ENCODE peak calls at places on chromosomes 13 and 19, in six cellular contexts. One of them, this sample, is unnamed.

GRCh38 chr13:63433546-63434150 is 2018.0 kb upstream of the PCDH20 start:
- DNase-seq in myocyte: no peak
- DNase-seq in activated CD4-positive, CD25-positive, alpha-beta regulatory T cell treated with anti-CD3 and anti-CD28 coated beads, Interleukin-2, amount 50 U/mL, for 16 hours: no peak
- DNase-seq in AG09319: no peak
- DNase-seq in endothelial cell: no peak
- DNase-seq in AG10803: no peak
- DNase-seq in this sample: no peak

GRCh38 chr13:103200118-103200885 is 134.1 kb upstream of the SLC10A2 start:
- DNase-seq in AG09319: no peak
- DNase-seq in AG10803: no peak
- DNase-seq in endothelial cell: no peak
- DNase-seq in myocyte: no peak
- DNase-seq in activated CD4-positive, CD25-positive, alpha-beta regulatory T cell treated with anti-CD3 and anti-CD28 coated beads, Interleukin-2, amount 50 U/mL, for 16 hours: no peak
- DNase-seq in this sample: no peak

GRCh38 chr13:19794552-19795143 is 11.9 kb upstream of the PSPC1 start:
- DNase-seq in endothelial cell: no peak
- DNase-seq in myocyte: no peak
- DNase-seq in activated CD4-positive, CD25-positive, alpha-beta regulatory T cell treated with anti-CD3 and anti-CD28 coated beads, Interleukin-2, amount 50 U/mL, for 16 hours: no peak
- DNase-seq in AG10803: no peak
- DNase-seq in AG09319: no peak
- DNase-seq in this sample: no peak

GRCh38 chr19:50893047-50893737 is 18.0 kb downstream of the KLK4 start:
- DNase-seq in AG10803: no peak
- DNase-seq in AG09319: no peak
- DNase-seq in activated CD4-positive, CD25-positive, alpha-beta regulatory T cell treated with anti-CD3 and anti-CD28 coated beads, Interleukin-2, amount 50 U/mL, for 16 hours: no peak
- DNase-seq in endothelial cell: no peak
- DNase-seq in myocyte: no peak
- DNase-seq in this sample: no peak

GRCh38 chr19:16461630-16462051 is 10.1 kb downstream of the EPS15L1 start:
- DNase-seq in AG10803: no peak
- DNase-seq in endothelial cell: no peak
- DNase-seq in activated CD4-positive, CD25-positive, alpha-beta regulatory T cell treated with anti-CD3 and anti-CD28 coated beads, Interleukin-2, amount 50 U/mL, for 16 hours: no peak
- DNase-seq in AG09319: no peak
- DNase-seq in myocyte: no peak
- DNase-seq in this sample: no peak

GRCh38 chr19:18074192-18074591 is 12.5 kb downstream of the IL12RB1 start:
- DNase-seq in AG10803: no peak
- DNase-seq in myocyte: no peak
- DNase-seq in activated CD4-positive, CD25-positive, alpha-beta regulatory T cell treated with anti-CD3 and anti-CD28 coated beads, Interleukin-2, amount 50 U/mL, for 16 hours: no peak
- DNase-seq in endothelial cell: no peak
- DNase-seq in AG09319: no peak
- DNase-seq in this sample: no peak

GRCh38 chr13:101455863-101456262 is 3.4 kb downstream of the ITGBL1 start:
- DNase-seq in endothelial cell: no peak
- DNase-seq in AG09319: peak
- DNase-seq in myocyte: peak
- DNase-seq in AG10803: peak
- DNase-seq in activated CD4-positive, CD25-positive, alpha-beta regulatory T cell treated with anti-CD3 and anti-CD28 coated beads, Interleukin-2, amount 50 U/mL, for 16 hours: no peak
- DNase-seq in this sample: no peak

GRCh38 chr13:104869501-104869900 is 1666.0 kb downstream of the EFNB2 start:
- DNase-seq in endothelial cell: no peak
- DNase-seq in activated CD4-positive, CD25-positive, alpha-beta regulatory T cell treated with anti-CD3 and anti-CD28 coated beads, Interleukin-2, amount 50 U/mL, for 16 hours: no peak
- DNase-seq in AG09319: no peak
- DNase-seq in AG10803: no peak
- DNase-seq in myocyte: no peak
- DNase-seq in this sample: peak

GRCh38 chr13:52002361-52002760 is 8.9 kb downstream of the ATP7B start:
- DNase-seq in activated CD4-positive, CD25-positive, alpha-beta regulatory T cell treated with anti-CD3 and anti-CD28 coated beads, Interleukin-2, amount 50 U/mL, for 16 hours: no peak
- DNase-seq in myocyte: no peak
- DNase-seq in AG10803: no peak
- DNase-seq in endothelial cell: no peak
- DNase-seq in AG09319: no peak
- DNase-seq in this sample: no peak

GRCh38 chr19:9673912-9674668 is 810 bp downstream of the ZNF562 start:
- DNase-seq in AG09319: no peak
- DNase-seq in activated CD4-positive, CD25-positive, alpha-beta regulatory T cell treated with anti-CD3 and anti-CD28 coated beads, Interleukin-2, amount 50 U/mL, for 16 hours: no peak
- DNase-seq in AG10803: no peak
- DNase-seq in endothelial cell: no peak
- DNase-seq in myocyte: no peak
- DNase-seq in this sample: no peak

GRCh38 chr19:10603084-10603872 is 16.2 kb upstream of the AP1M2 start:
- DNase-seq in activated CD4-positive, CD25-positive, alpha-beta regulatory T cell treated with anti-CD3 and anti-CD28 coated beads, Interleukin-2, amount 50 U/mL, for 16 hours: peak
- DNase-seq in endothelial cell: no peak
- DNase-seq in AG09319: no peak
- DNase-seq in myocyte: peak
- DNase-seq in AG10803: peak
- DNase-seq in this sample: no peak

GRCh38 chr19:2719910-2720776 is 1.0 kb downstream of the DIRAS1 start:
- DNase-seq in activated CD4-positive, CD25-positive, alpha-beta regulatory T cell treated with anti-CD3 and anti-CD28 coated beads, Interleukin-2, amount 50 U/mL, for 16 hours: no peak
- DNase-seq in myocyte: peak
- DNase-seq in AG09319: no peak
- DNase-seq in AG10803: peak
- DNase-seq in endothelial cell: no peak
- DNase-seq in this sample: no peak

GRCh38 chr13:110416131-110416584 is 109.1 kb downstream of the COL4A2 start:
- DNase-seq in AG10803: peak
- DNase-seq in AG09319: no peak
- DNase-seq in activated CD4-positive, CD25-positive, alpha-beta regulatory T cell treated with anti-CD3 and anti-CD28 coated beads, Interleukin-2, amount 50 U/mL, for 16 hours: no peak
- DNase-seq in endothelial cell: no peak
- DNase-seq in myocyte: no peak
- DNase-seq in this sample: no peak

GRCh38 chr13:95100525-95101121 is 200.6 kb downstream of the ABCC4 start:
- DNase-seq in AG09319: no peak
- DNase-seq in endothelial cell: no peak
- DNase-seq in activated CD4-positive, CD25-positive, alpha-beta regulatory T cell treated with anti-CD3 and anti-CD28 coated beads, Interleukin-2, amount 50 U/mL, for 16 hours: no peak
- DNase-seq in myocyte: peak
- DNase-seq in AG10803: peak
- DNase-seq in this sample: no peak

GRCh38 chr13:23741879-23742510 is 147.2 kb downstream of the MIPEP start:
- DNase-seq in myocyte: no peak
- DNase-seq in AG10803: no peak
- DNase-seq in AG09319: no peak
- DNase-seq in activated CD4-positive, CD25-positive, alpha-beta regulatory T cell treated with anti-CD3 and anti-CD28 coated beads, Interleukin-2, amount 50 U/mL, for 16 hours: no peak
- DNase-seq in endothelial cell: peak
- DNase-seq in this sample: no peak

GRCh38 chr19:50838239-50838638 is 4.9 kb upstream of the KLK15 start:
- DNase-seq in myocyte: no peak
- DNase-seq in AG10803: no peak
- DNase-seq in AG09319: no peak
- DNase-seq in endothelial cell: no peak
- DNase-seq in activated CD4-positive, CD25-positive, alpha-beta regulatory T cell treated with anti-CD3 and anti-CD28 coated beads, Interleukin-2, amount 50 U/mL, for 16 hours: no peak
- DNase-seq in this sample: no peak

GRCh38 chr13:75550159-75550567 is 572 bp downstream of the UCHL3 start:
- DNase-seq in AG10803: peak
- DNase-seq in endothelial cell: peak
- DNase-seq in activated CD4-positive, CD25-positive, alpha-beta regulatory T cell treated with anti-CD3 and anti-CD28 coated beads, Interleukin-2, amount 50 U/mL, for 16 hours: no peak
- DNase-seq in myocyte: peak
- DNase-seq in AG09319: no peak
- DNase-seq in this sample: peak

GRCh38 chr13:34303346-34303745 is 485.4 kb downstream of the RFC3 start:
- DNase-seq in activated CD4-positive, CD25-positive, alpha-beta regulatory T cell treated with anti-CD3 and anti-CD28 coated beads, Interleukin-2, amount 50 U/mL, for 16 hours: no peak
- DNase-seq in AG10803: no peak
- DNase-seq in AG09319: no peak
- DNase-seq in endothelial cell: no peak
- DNase-seq in myocyte: no peak
- DNase-seq in this sample: no peak

GRCh38 chr13:111204438-111205177 is 89.5 kb downstream of the ARHGEF7 start:
- DNase-seq in endothelial cell: no peak
- DNase-seq in myocyte: peak
- DNase-seq in AG10803: peak
- DNase-seq in AG09319: peak
- DNase-seq in activated CD4-positive, CD25-positive, alpha-beta regulatory T cell treated with anti-CD3 and anti-CD28 coated beads, Interleukin-2, amount 50 U/mL, for 16 hours: no peak
- DNase-seq in this sample: no peak

GRCh38 chr13:99984463-99985242 is 3.1 kb downstream of the ZIC2 start:
- DNase-seq in AG10803: no peak
- DNase-seq in AG09319: no peak
- DNase-seq in activated CD4-positive, CD25-positive, alpha-beta regulatory T cell treated with anti-CD3 and anti-CD28 coated beads, Interleukin-2, amount 50 U/mL, for 16 hours: no peak
- DNase-seq in endothelial cell: peak
- DNase-seq in myocyte: no peak
- DNase-seq in this sample: no peak

GRCh38 chr13:20525144-20525600 is 485 bp downstream of the CRYL1 start:
- DNase-seq in endothelial cell: no peak
- DNase-seq in AG10803: no peak
- DNase-seq in activated CD4-positive, CD25-positive, alpha-beta regulatory T cell treated with anti-CD3 and anti-CD28 coated beads, Interleukin-2, amount 50 U/mL, for 16 hours: no peak
- DNase-seq in AG09319: no peak
- DNase-seq in myocyte: peak
- DNase-seq in this sample: peak

GRCh38 chr19:755063-755462 is 4.2 kb downstream of the MISP start:
- DNase-seq in AG09319: no peak
- DNase-seq in myocyte: no peak
- DNase-seq in endothelial cell: no peak
- DNase-seq in activated CD4-positive, CD25-positive, alpha-beta regulatory T cell treated with anti-CD3 and anti-CD28 coated beads, Interleukin-2, amount 50 U/mL, for 16 hours: no peak
- DNase-seq in AG10803: no peak
- DNase-seq in this sample: no peak

GRCh38 chr13:58318495-58319167 is 687.1 kb downstream of the PCDH17 start:
- DNase-seq in AG10803: no peak
- DNase-seq in endothelial cell: no peak
- DNase-seq in myocyte: no peak
- DNase-seq in AG09319: no peak
- DNase-seq in activated CD4-positive, CD25-positive, alpha-beta regulatory T cell treated with anti-CD3 and anti-CD28 coated beads, Interleukin-2, amount 50 U/mL, for 16 hours: no peak
- DNase-seq in this sample: no peak

GRCh38 chr13:72296246-72296645 is 429.2 kb upstream of the DACH1 start:
- DNase-seq in endothelial cell: no peak
- DNase-seq in AG09319: no peak
- DNase-seq in myocyte: no peak
- DNase-seq in activated CD4-positive, CD25-positive, alpha-beta regulatory T cell treated with anti-CD3 and anti-CD28 coated beads, Interleukin-2, amount 50 U/mL, for 16 hours: no peak
- DNase-seq in AG10803: no peak
- DNase-seq in this sample: no peak

GRCh38 chr19:10173527-10173926 is 21.2 kb downstream of the DNMT1 start:
- DNase-seq in endothelial cell: no peak
- DNase-seq in AG09319: no peak
- DNase-seq in AG10803: peak
- DNase-seq in myocyte: peak
- DNase-seq in activated CD4-positive, CD25-positive, alpha-beta regulatory T cell treated with anti-CD3 and anti-CD28 coated beads, Interleukin-2, amount 50 U/mL, for 16 hours: no peak
- DNase-seq in this sample: no peak

GRCh38 chr19:30704716-30705115 is 332.5 kb downstream of the ZNF536 start:
- DNase-seq in AG09319: no peak
- DNase-seq in endothelial cell: no peak
- DNase-seq in AG10803: no peak
- DNase-seq in activated CD4-positive, CD25-positive, alpha-beta regulatory T cell treated with anti-CD3 and anti-CD28 coated beads, Interleukin-2, amount 50 U/mL, for 16 hours: no peak
- DNase-seq in myocyte: no peak
- DNase-seq in this sample: no peak

GRCh38 chr19:982567-983170 is 1.5 kb upstream of the WDR18 start:
- DNase-seq in AG09319: no peak
- DNase-seq in myocyte: peak
- DNase-seq in AG10803: peak
- DNase-seq in activated CD4-positive, CD25-positive, alpha-beta regulatory T cell treated with anti-CD3 and anti-CD28 coated beads, Interleukin-2, amount 50 U/mL, for 16 hours: peak
- DNase-seq in endothelial cell: peak
- DNase-seq in this sample: peak

GRCh38 chr13:32737111-32737571 is 150.9 kb downstream of the PDS5B start:
- DNase-seq in AG09319: no peak
- DNase-seq in myocyte: no peak
- DNase-seq in activated CD4-positive, CD25-positive, alpha-beta regulatory T cell treated with anti-CD3 and anti-CD28 coated beads, Interleukin-2, amount 50 U/mL, for 16 hours: no peak
- DNase-seq in endothelial cell: no peak
- DNase-seq in AG10803: peak
- DNase-seq in this sample: no peak

GRCh38 chr13:106515635-106516254 is 19.7 kb downstream of the EFNB2 start:
- DNase-seq in AG09319: no peak
- DNase-seq in endothelial cell: no peak
- DNase-seq in myocyte: no peak
- DNase-seq in activated CD4-positive, CD25-positive, alpha-beta regulatory T cell treated with anti-CD3 and anti-CD28 coated beads, Interleukin-2, amount 50 U/mL, for 16 hours: no peak
- DNase-seq in AG10803: no peak
- DNase-seq in this sample: no peak

GRCh38 chr13:101570410-101570809 is 117.9 kb downstream of the ITGBL1 start:
- DNase-seq in endothelial cell: no peak
- DNase-seq in AG09319: no peak
- DNase-seq in activated CD4-positive, CD25-positive, alpha-beta regulatory T cell treated with anti-CD3 and anti-CD28 coated beads, Interleukin-2, amount 50 U/mL, for 16 hours: no peak
- DNase-seq in AG10803: no peak
- DNase-seq in myocyte: no peak
- DNase-seq in this sample: no peak

GRCh38 chr13:114043421-114044053 is 69.7 kb upstream of the C13orf46 start:
- DNase-seq in myocyte: peak
- DNase-seq in endothelial cell: peak
- DNase-seq in activated CD4-positive, CD25-positive, alpha-beta regulatory T cell treated with anti-CD3 and anti-CD28 coated beads, Interleukin-2, amount 50 U/mL, for 16 hours: no peak
- DNase-seq in AG10803: peak
- DNase-seq in AG09319: peak
- DNase-seq in this sample: no peak

GRCh38 chr19:45817010-45817724 is 2.1 kb upstream of the RSPH6A start:
- DNase-seq in activated CD4-positive, CD25-positive, alpha-beta regulatory T cell treated with anti-CD3 and anti-CD28 coated beads, Interleukin-2, amount 50 U/mL, for 16 hours: peak
- DNase-seq in endothelial cell: peak
- DNase-seq in AG09319: peak
- DNase-seq in AG10803: peak
- DNase-seq in myocyte: peak
- DNase-seq in this sample: peak

GRCh38 chr19:11384778-11385129 is 640 bp upstream of the EPOR start:
- DNase-seq in myocyte: no peak
- DNase-seq in AG10803: no peak
- DNase-seq in AG09319: no peak
- DNase-seq in activated CD4-positive, CD25-positive, alpha-beta regulatory T cell treated with anti-CD3 and anti-CD28 coated beads, Interleukin-2, amount 50 U/mL, for 16 hours: no peak
- DNase-seq in endothelial cell: no peak
- DNase-seq in this sample: no peak

This sample was measured in AML-193.